ENCODE peak calls at places on chromosomes 13 and 19, in four cellular contexts. One of them, this sample, is unnamed.

GRCh38 chr19:8158411-8159074 is 9.2 kb upstream of the FBN3 start:
- DNase-seq in A549: peak; percentile 81
- DNase-seq in fibroblast of villous mesenchyme: peak; percentile 85
- DNase-seq in esophagus squamous epithelium: no peak
- DNase-seq in this sample: peak; percentile 83

GRCh38 chr13:107650081-107650701 is 565.1 kb downstream of the LIG4 start:
- DNase-seq in esophagus squamous epithelium: no peak
- DNase-seq in A549: peak; percentile 27
- DNase-seq in fibroblast of villous mesenchyme: peak; percentile 66
- DNase-seq in this sample: peak; percentile 73

GRCh38 chr19:45646345-45646698 is 7.1 kb upstream of the EML2 start:
- DNase-seq in fibroblast of villous mesenchyme: no peak
- DNase-seq in esophagus squamous epithelium: no peak
- DNase-seq in A549: no peak
- DNase-seq in this sample: peak; percentile 15

GRCh38 chr13:85896516-85897450 is 97.6 kb upstream of the SLITRK6 start:
- DNase-seq in esophagus squamous epithelium: no peak
- DNase-seq in fibroblast of villous mesenchyme: no peak
- DNase-seq in A549: peak; percentile 4
- DNase-seq in this sample: no peak

GRCh38 chr13:106599875-106600797 is 32.2 kb upstream of the ARGLU1 start:
- DNase-seq in A549: no peak
- DNase-seq in esophagus squamous epithelium: no peak
- DNase-seq in fibroblast of villous mesenchyme: peak; percentile 80
- DNase-seq in this sample: no peak

GRCh38 chr13:50715402-50716146 is 127.9 kb downstream of the DLEU7 start:
- DNase-seq in fibroblast of villous mesenchyme: no peak
- DNase-seq in A549: no peak
- DNase-seq in esophagus squamous epithelium: no peak
- DNase-seq in this sample: no peak

GRCh38 chr13:103810026-103810425 is 743.8 kb upstream of the SLC10A2 start:
- DNase-seq in A549: no peak
- DNase-seq in esophagus squamous epithelium: no peak
- DNase-seq in fibroblast of villous mesenchyme: no peak
- DNase-seq in this sample: no peak

GRCh38 chr19:41218615-41219507 is at the start of gene AXL:
- DNase-seq in fibroblast of villous mesenchyme: peak; percentile 88
- DNase-seq in A549: peak; percentile 90
- DNase-seq in esophagus squamous epithelium: no peak
- DNase-seq in this sample: peak; percentile 83

GRCh38 chr13:100473087-100473486 is 115.5 kb downstream of the GGACT start:
- DNase-seq in A549: no peak
- DNase-seq in fibroblast of villous mesenchyme: no peak
- DNase-seq in esophagus squamous epithelium: no peak
- DNase-seq in this sample: no peak

GRCh38 chr13:35768126-35768525 is 291.6 kb upstream of the MAB21L1 start:
- DNase-seq in fibroblast of villous mesenchyme: no peak
- DNase-seq in esophagus squamous epithelium: no peak
- DNase-seq in A549: no peak
- DNase-seq in this sample: no peak

GRCh38 chr13:75771818-75772217 is 135.7 kb downstream of the LMO7 start:
- DNase-seq in fibroblast of villous mesenchyme: peak; percentile 71
- DNase-seq in A549: peak; percentile 61
- DNase-seq in esophagus squamous epithelium: no peak
- DNase-seq in this sample: peak; percentile 82

GRCh38 chr19:40365613-40366401 is 17.3 kb downstream of the PLD3 start:
- DNase-seq in A549: peak; percentile 70
- DNase-seq in fibroblast of villous mesenchyme: peak; percentile 73
- DNase-seq in esophagus squamous epithelium: no peak
- DNase-seq in this sample: peak; percentile 61

GRCh38 chr19:55117063-55117635 is 288 bp downstream of the PPP1R12C start:
- DNase-seq in fibroblast of villous mesenchyme: no peak
- DNase-seq in A549: no peak
- DNase-seq in esophagus squamous epithelium: no peak
- DNase-seq in this sample: peak; percentile 8